ENCODE peak calls at places on chromosomes 6 and 20, in seven cellular contexts. Y is posterior cingulate gyrus; W is stimulated activated CD4-positive, alpha-beta T cell treated with anti-CD3 and anti-CD28 coated beads, TNF-alpha, amount 100 ng/mL, for 24 hours; I is LoVo; J is bronchial epithelial cell; R is activated T-cell treated with anti-CD3 and anti-CD28 coated beads, Interleukin-2, amount 50 U/mL, for 4 hours; G is cardiac fibroblast. Q is an unnamed sample.

GRCh38 chr6:43669922-43670622 is 17.5 kb downstream of the MRPS18A start:
- DNase-seq in Y (no peak), W (no peak), I (no peak), J (peak), R (no peak), G (peak), Q (peak)

GRCh38 chr6:151652338-151652737 is 155.1 kb upstream of the ESR1 start:
- DNase-seq in Y (no peak), W (no peak), I (no peak), J (peak), R (no peak), G (no peak), Q (no peak)

GRCh38 chr6:156933201-156934053 is 156.2 kb downstream of the ARID1B start:
- DNase-seq in Y (no peak), W (no peak), I (peak), J (peak), R (no peak), G (no peak), Q (no peak)

GRCh38 chr6:73610444-73611275 is 43.1 kb downstream of the SLC17A5 start:
- DNase-seq in Y (no peak), W (no peak), I (peak), J (peak), R (no peak), G (peak), Q (peak)

GRCh38 chr6:33428219-33428890 is 8.5 kb downstream of the SYNGAP1 start:
- DNase-seq in Y (no peak), W (no peak), I (peak), J (peak), R (no peak), G (peak), Q (peak)

GRCh38 chr6:101926149-101926925 is 532.8 kb downstream of the GRIK2 start:
- DNase-seq in Y (no peak), W (no peak), I (no peak), J (no peak), R (no peak), G (no peak), Q (peak)

GRCh38 chr6:52221302-52221701 is 23.0 kb downstream of the IL17F start:
- DNase-seq in Y (no peak), W (no peak), I (no peak), J (no peak), R (no peak), G (no peak), Q (no peak)

GRCh38 chr6:90131614-90132423 is 164.8 kb downstream of the BACH2 start:
- DNase-seq in Y (no peak), W (no peak), I (no peak), J (no peak), R (no peak), G (peak), Q (no peak)

GRCh38 chr6:7098974-7099373 is 8.8 kb upstream of the RREB1 start:
- DNase-seq in Y (no peak), W (no peak), I (no peak), J (no peak), R (no peak), G (no peak), Q (no peak)

GRCh38 chr20:11338506-11339306 is 579.0 kb upstream of the BTBD3 start:
- DNase-seq in Y (no peak), W (no peak), I (no peak), J (peak), R (no peak), G (peak), Q (peak)

GRCh38 chr20:46286977-46287376 is 21.3 kb downstream of the CDH22 start:
- DNase-seq in Y (no peak), W (no peak), I (no peak), J (no peak), R (no peak), G (no peak), Q (no peak)

GRCh38 chr6:56860466-56860865 is 94.4 kb upstream of the BEND6 start:
- DNase-seq in Y (no peak), W (no peak), I (peak), J (peak), R (no peak), G (peak), Q (no peak)

GRCh38 chr6:96923400-96923799 is 1.1 kb upstream of the KLHL32 start:
- DNase-seq in Y (no peak), W (no peak), I (no peak), J (no peak), R (no peak), G (no peak), Q (no peak)

GRCh38 chr6:33271098-33271607 is 523 bp downstream of the VPS52 start:
- DNase-seq in Y (no peak), W (no peak), I (no peak), J (no peak), R (no peak), G (no peak), Q (no peak)

GRCh38 chr20:58684291-58684690 is 8.3 kb upstream of the NPEPL1 start:
- DNase-seq in Y (no peak), W (no peak), I (no peak), J (no peak), R (no peak), G (no peak), Q (no peak)

GRCh38 chr6:160261991-160262718 is 3.5 kb upstream of the SLC22A2 start:
- DNase-seq in Y (no peak), W (no peak), I (no peak), J (no peak), R (no peak), G (peak), Q (no peak)

GRCh38 chr6:168863467-168863866 is 390.2 kb downstream of the THBS2 start:
- DNase-seq in Y (no peak), W (no peak), I (no peak), J (no peak), R (no peak), G (no peak), Q (no peak)

GRCh38 chr20:31860431-31861345 is 9.6 kb downstream of the DUSP15 start:
- DNase-seq in Y (peak), W (no peak), I (no peak), J (peak), R (no peak), G (peak), Q (peak)

GRCh38 chr20:64142546-64142945 is 21.7 kb upstream of the MYT1 start:
- DNase-seq in Y (peak), W (no peak), I (no peak), J (no peak), R (no peak), G (no peak), Q (no peak)

GRCh38 chr6:53691667-53692133 is 26.1 kb upstream of the KLHL31 start:
- DNase-seq in Y (no peak), W (no peak), I (no peak), J (peak), R (no peak), G (peak), Q (no peak)

GRCh38 chr6:27502508-27503435 is 29.9 kb upstream of the ZNF184 start:
- DNase-seq in Y (no peak), W (peak), I (peak), J (peak), R (peak), G (peak), Q (peak)

GRCh38 chr6:50713977-50714486 is 706 bp downstream of the TFAP2D start:
- DNase-seq in Y (no peak), W (no peak), I (no peak), J (no peak), R (no peak), G (no peak), Q (no peak)